ENCODE peak calls at places on chromosome X, in eight cellular contexts. C is left ventricle myocardium inferior; I is HS-27A; K is A549; P is left colon; E is iris pigment epithelial cell; S is KG1; H is activated naive CD4-positive, alpha-beta T cell treated with anti-CD3 and anti-CD28 coated beads, Interleukin-2, amount 50 U/mL, for 16 hours. F is an unnamed sample.

GRCh38 chrX:154305481-154306205 is 10.0 kb downstream of the TKTL1 start:
- DNase-seq in E (no peak), K (no peak), H (no peak), I (no peak), S (no peak), C (no peak), P (no peak), F (no peak)

GRCh38 chrX:29528281-29528680 is 687.1 kb upstream of the MAGEB2 start:
- DNase-seq in K (no peak), I (no peak), S (no peak), P (no peak), E (no peak), H (no peak), C (no peak), F (no peak)

GRCh38 chrX:149370097-149370496 is 135.0 kb downstream of the IDS start:
- DNase-seq in I (no peak), H (no peak), C (no peak), P (no peak), E (peak; percentile 4), S (no peak), K (no peak), F (no peak)

GRCh38 chrX:39477438-39478120 is 620.2 kb downstream of the BCOR start:
- DNase-seq in I (no peak), C (peak; percentile 79), S (no peak), E (no peak), H (peak; percentile 14), P (peak; percentile 41), K (no peak), F (no peak)

GRCh38 chrX:130770615-130771014 is 132.4 kb downstream of the ENOX2 start:
- DNase-seq in C (no peak), E (peak; percentile 90), S (no peak), K (no peak), I (peak; percentile 53), H (no peak), P (no peak), F (no peak)

GRCh38 chrX:100874240-100874798 is at the start of gene NOX1:
- DNase-seq in C (no peak), K (no peak), H (no peak), P (peak; percentile 27), E (peak; percentile 17), S (no peak), I (no peak), F (no peak)

GRCh38 chrX:125786306-125786705 is 379.8 kb downstream of the DCAF12L2 start:
- DNase-seq in K (no peak), H (no peak), P (no peak), E (no peak), S (no peak), I (no peak), C (no peak), F (no peak)

GRCh38 chrX:5341902-5342301 is 886.8 kb downstream of the NLGN4X start:
- DNase-seq in E (no peak), K (no peak), I (no peak), P (no peak), C (no peak), S (no peak), H (no peak), F (no peak)

GRCh38 chrX:131958724-131959123 is 64.4 kb upstream of the STK26 start:
- DNase-seq in S (no peak), H (no peak), I (no peak), K (no peak), P (no peak), E (no peak), C (no peak), F (no peak)

GRCh38 chrX:96140796-96141195 is 543.8 kb upstream of the DIAPH2 start:
- DNase-seq in K (no peak), H (no peak), E (peak; percentile 0), S (no peak), P (no peak), I (no peak), C (no peak), F (no peak)

GRCh38 chrX:129310000-129310399 is 213.3 kb downstream of the SMARCA1 start:
- DNase-seq in P (no peak), I (no peak), K (no peak), S (no peak), E (no peak), C (no peak), H (no peak), F (no peak)

GRCh38 chrX:545488-545887 is 85.1 kb upstream of the SHOX start:
- DNase-seq in E (peak; percentile 60), H (no peak), K (no peak), S (no peak), C (no peak), I (no peak), P (no peak), F (peak; percentile 61)

GRCh38 chrX:37684918-37685317 is 673 bp upstream of the XK start:
- DNase-seq in H (no peak), I (no peak), S (no peak), C (no peak), P (no peak), E (no peak), K (no peak), F (no peak)

GRCh38 chrX:110795645-110796510 is at the start of gene CHRDL1:
- DNase-seq in H (no peak), K (peak; percentile 2), P (peak; percentile 28), E (peak; percentile 8), I (no peak), S (no peak), C (peak; percentile 17), F (peak; percentile 70)

GRCh38 chrX:67546496-67547423 is 2.9 kb downstream of the AR start:
- DNase-seq in C (no peak), P (no peak), K (no peak), S (no peak), I (no peak), H (no peak), E (no peak), F (no peak)

GRCh38 chrX:405149-405548 is 18.4 kb upstream of the PPP2R3B start:
- DNase-seq in E (no peak), H (no peak), P (no peak), K (no peak), C (no peak), I (no peak), S (no peak), F (no peak)

GRCh38 chrX:9923357-9923756 is 43.8 kb upstream of the CLDN34 start:
- DNase-seq in K (no peak), P (no peak), I (no peak), H (no peak), C (no peak), E (no peak), S (no peak), F (no peak)

GRCh38 chrX:141989134-141989533 is 85.4 kb downstream of the MAGEC1 start:
- DNase-seq in I (no peak), K (no peak), H (no peak), C (no peak), E (peak; percentile 32), P (no peak), S (no peak), F (no peak)

GRCh38 chrX:149522914-149523313 is 17.8 kb upstream of the IDS start:
- DNase-seq in C (no peak), P (no peak), H (no peak), I (no peak), K (no peak), E (no peak), S (no peak), F (no peak)

GRCh38 chrX:18534949-18535348 is 109.5 kb downstream of the CDKL5 start:
- DNase-seq in S (no peak), P (no peak), C (no peak), I (no peak), H (no peak), E (no peak), K (no peak), F (no peak)

GRCh38 chrX:15786930-15787329 is 3.4 kb upstream of the ZRSR2 start:
- DNase-seq in H (no peak), K (no peak), I (no peak), E (no peak), C (no peak), S (no peak), P (no peak), F (no peak)

GRCh38 chrX:8548446-8548845 is 83.8 kb downstream of the VCX3B start:
- DNase-seq in K (no peak), I (no peak), E (no peak), S (no peak), H (no peak), C (no peak), P (no peak), F (no peak)

GRCh38 chrX:106802388-106803275 is at the start of gene TBC1D8B:
- DNase-seq in C (peak; percentile 56), I (peak; percentile 65), K (peak; percentile 80), S (no peak), H (peak; percentile 13), P (peak; percentile 65), E (peak; percentile 92), F (peak; percentile 68)

GRCh38 chrX:30935985-30936384 is 46.9 kb upstream of the TAB3 start:
- DNase-seq in P (peak; percentile 17), H (no peak), E (peak; percentile 28), I (no peak), S (no peak), C (no peak), K (peak; percentile 7), F (no peak)

F was measured in type B pancreatic cell.